ENCODE peak calls at places on chromosomes 7 and 10, in nine cellular contexts. T is cardiac muscle cell, Y is right lobe of liver, K is transverse colon, R is Peyer's patch, X is upper lobe of left lung, P is spleen, Z is colonic mucosa, S is uterus. G is an unnamed sample. For H3K4me1, the result is how much of the 10 kb centered on the place peaks cover.

GRCh38 chr10:61136151-61136550 is 192.2 kb upstream of the RHOBTB1 start:
- DNase-seq in P (no peak), X (no peak), S (no peak), K (no peak), R (no peak), T (no peak), Z (no peak), Y (no peak), G (peak)

GRCh38 chr7:120951826-120952225 is 1.2 kb downstream of the ING3 start:
- DNase-seq in X (no peak), K (no peak), Y (no peak), T (no peak), P (no peak), Z (no peak), S (no peak), R (no peak), G (no peak)

GRCh38 chr10:43902842-43903241 is 254.2 kb upstream of the ZNF32 start:
- DNase-seq in X (no peak), S (no peak), R (no peak), Z (no peak), Y (no peak), P (no peak), K (no peak), T (no peak), G (no peak)

GRCh38 chr10:110827410-110827809 is 44.3 kb upstream of the PDCD4 start:
- DNase-seq in S (no peak), T (no peak), P (no peak), K (no peak), X (no peak), Y (no peak), R (no peak), Z (no peak), G (peak)

GRCh38 chr10:35940067-35940989 is 298.2 kb upstream of the FZD8 start:
- DNase-seq in T (no peak), S (peak), X (no peak), Z (peak), P (no peak), K (peak), R (no peak), Y (no peak), G (no peak)

GRCh38 chr7:44574286-44574872 is 671 bp upstream of the DDX56 start:
- DNase-seq in R (no peak), S (no peak), P (no peak), X (no peak), T (no peak), Z (no peak), Y (no peak), K (no peak), G (peak)

GRCh38 chr10:97714401-97715258 is 1.1 kb downstream of the MARVELD1 start:
- DNase-seq in K (peak), P (peak), X (peak), T (peak), S (peak), Z (peak), Y (peak), R (peak), G (peak)

GRCh38 chr7:127986581-127987461 is 44.4 kb downstream of the LRRC4 start:
- DNase-seq in K (no peak), S (no peak), T (peak), Z (no peak), P (no peak), X (no peak), R (no peak), Y (no peak), G (no peak)

GRCh38 chr10:59622320-59622901 is 87.2 kb downstream of the SLC16A9 start:
- DNase-seq in S (peak), X (peak), Z (peak), Y (no peak), P (no peak), K (peak), T (peak), R (no peak), G (peak)

GRCh38 chr10:6145414-6145978 is 56.7 kb downstream of the RBM17 start:
- DNase-seq in Y (no peak), P (peak), T (peak), R (no peak), Z (peak), X (no peak), S (no peak), K (peak), G (no peak)

GRCh38 chr7:121954803-121955202 is 81.8 kb downstream of the PTPRZ1 start:
- DNase-seq in T (no peak), P (no peak), K (no peak), Y (no peak), X (no peak), Z (no peak), R (no peak), S (no peak), G (peak)

GRCh38 chr7:100983451-100984187 is 14.3 kb downstream of the MUC12 start:
- DNase-seq in Y (no peak), Z (peak), T (no peak), X (no peak), K (peak), S (no peak), P (peak), R (no peak), G (peak)

GRCh38 chr7:158973941-158974785 is 117.8 kb downstream of the DYNC2I1 start:
- DNase-seq in P (peak), S (no peak), Y (no peak), X (no peak), Z (no peak), R (no peak), K (no peak), T (no peak), G (no peak)

GRCh38 chr7:130473289-130473688 is 18.6 kb upstream of the MEST start:
- DNase-seq in R (no peak), K (no peak), T (no peak), S (no peak), P (no peak), Y (no peak), X (no peak), Z (no peak), G (no peak)

GRCh38 chr7:19520392-19520791 is 188.4 kb downstream of the POLR1F start:
- DNase-seq in Z (no peak), Y (no peak), S (no peak), T (no peak), R (no peak), X (no peak), P (no peak), K (no peak), G (no peak)

GRCh38 chr7:19519443-19519977 is 189.3 kb downstream of the POLR1F start:
- DNase-seq in Y (no peak), S (no peak), T (peak), X (no peak), R (no peak), Z (no peak), K (no peak), P (no peak), G (peak)

GRCh38 chr7:19526639-19527038 is 182.2 kb downstream of the POLR1F start:
- DNase-seq in R (no peak), Z (no peak), S (no peak), K (no peak), X (no peak), P (no peak), T (no peak), Y (no peak), G (no peak)

DNA sequence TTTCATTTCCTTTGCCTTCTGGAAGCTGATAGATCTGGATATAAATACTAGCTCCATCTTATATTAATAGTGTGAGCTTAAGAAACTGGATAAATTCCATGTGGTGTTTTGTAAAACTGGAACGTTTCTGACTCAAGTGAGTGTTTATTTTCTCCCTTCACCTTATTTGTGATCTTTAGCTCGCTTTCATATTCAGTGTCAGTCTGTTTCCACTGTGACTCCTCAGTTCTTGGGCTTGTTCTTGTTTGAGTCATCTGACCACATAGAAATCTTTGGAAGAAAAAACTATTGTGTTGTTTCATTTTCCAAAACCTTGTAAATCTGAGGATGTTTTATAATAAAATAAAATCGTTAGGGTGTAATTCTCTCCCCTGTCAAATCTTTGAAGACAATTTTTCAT is 186.4 kb downstream of the POLR1F start:
- DNase-seq in P (no peak), T (no peak), X (no peak), Z (no peak), K (no peak), S (no peak), R (no peak), Y (no peak), G (peak)
- H3K27ac ChIP-seq in P (no peak), T (no peak), X (no peak), Z (no peak), K (no peak), S (peak), R (no peak), Y (no peak), G (no peak)

GRCh38 chr7:107879400-107880035 is 11.5 kb upstream of the DLD start:
- DNase-seq in Z (peak), P (no peak), R (no peak), K (peak), S (no peak), Y (no peak), T (peak), X (no peak), G (peak)
- TF ChIP-seq CTCF in Z (peak), P (peak), R (peak), K (peak), S (peak), Y (peak), T (peak), X (peak), G (peak)

GRCh38 chr10:79137826-79138225 is 69.1 kb downstream of the ZMIZ1 start:
- DNase-seq in P (peak), X (peak), Z (no peak), K (peak), Y (no peak), R (peak), S (no peak), T (no peak), G (no peak)

GRCh38 chr10:79139124-79139835 is 70.5 kb downstream of the ZMIZ1 start:
- DNase-seq in X (peak), Y (no peak), P (no peak), T (peak), R (no peak), Z (no peak), K (peak), S (peak), G (no peak)

GRCh38 chr10:79137404-79137803 is 68.6 kb downstream of the ZMIZ1 start:
- DNase-seq in R (no peak), Z (no peak), T (no peak), P (no peak), K (no peak), X (no peak), Y (no peak), S (no peak), G (no peak)

GRCh38 chr10:79140083-79140793 is 71.5 kb downstream of the ZMIZ1 start:
- DNase-seq in S (no peak), P (no peak), Z (no peak), K (no peak), Y (no peak), X (no peak), T (no peak), R (no peak), G (no peak)

GRCh38 chr10:79138449-79139123 is 69.8 kb downstream of the ZMIZ1 start:
- DNase-seq in R (no peak), S (no peak), Y (no peak), P (no peak), X (no peak), Z (no peak), T (no peak), K (no peak), G (no peak)
- H3K4me1 ChIP-seq in R (under half), S (under half), Y (under half), P (half or more), X (half or more), Z (under half), T (half or more), K (under half), G (under half)

GRCh38 chr10:22615819-22616499 is 98.4 kb downstream of the PIP4K2A start:
- DNase-seq in K (peak), Y (peak), T (no peak), Z (peak), S (no peak), R (peak), X (peak), P (peak), G (no peak)

GRCh38 chr10:22620140-22620857 is 94.1 kb downstream of the PIP4K2A start:
- DNase-seq in P (no peak), T (no peak), K (peak), X (peak), Z (peak), Y (no peak), R (no peak), S (peak), G (peak)

GRCh38 chr10:22617516-22617915 is 96.9 kb downstream of the PIP4K2A start:
- DNase-seq in T (no peak), Z (no peak), S (no peak), K (no peak), Y (no peak), R (no peak), X (no peak), P (no peak), G (no peak)

GRCh38 chr10:22619111-22619510 is 95.3 kb downstream of the PIP4K2A start:
- DNase-seq in Z (no peak), S (no peak), R (no peak), T (no peak), P (no peak), Y (no peak), X (no peak), K (no peak), G (no peak)

DNA sequence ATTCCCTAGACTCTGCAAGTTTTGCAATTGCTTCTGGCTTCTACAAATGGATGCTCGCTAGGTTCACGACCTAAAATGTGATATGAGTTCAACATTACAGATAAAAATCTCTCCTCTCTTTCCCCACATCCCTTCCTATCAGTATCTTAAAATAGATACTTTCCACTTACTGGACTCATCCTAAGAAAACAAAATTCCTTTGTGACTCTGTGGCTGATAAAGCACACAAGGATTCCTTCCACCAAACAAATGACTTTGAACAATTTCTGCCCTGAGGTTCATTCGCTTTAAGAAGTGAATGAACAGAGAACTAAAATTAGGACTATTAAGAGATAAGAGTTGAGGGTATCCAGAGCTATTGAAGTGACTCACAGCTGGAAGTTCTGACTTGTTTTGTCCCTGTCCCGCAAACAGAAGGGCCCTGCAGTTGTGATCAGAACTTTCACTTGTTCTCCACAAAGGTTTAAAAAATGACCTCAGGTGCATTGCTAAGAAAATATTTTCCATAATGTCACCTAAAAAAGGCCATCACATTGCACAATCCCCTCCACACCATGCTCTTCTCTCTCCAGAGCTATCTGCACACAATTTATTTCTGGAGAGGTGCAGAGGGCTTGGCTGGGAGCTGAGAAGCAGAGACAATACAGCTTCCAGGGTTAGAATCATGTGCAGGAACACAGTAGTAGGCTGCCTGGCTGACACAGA is 96.1 kb downstream of the PIP4K2A start:
- DNase-seq in R (no peak), Z (no peak), K (no peak), X (no peak), P (no peak), T (peak), Y (no peak), S (no peak), G (no peak)
- H3K27ac ChIP-seq in R (no peak), Z (no peak), K (no peak), X (no peak), P (peak), T (peak), Y (no peak), S (peak), G (no peak)

GRCh38 chr7:92621641-92622429 is 31.6 kb upstream of the FAM133B start:
- DNase-seq in Z (no peak), T (no peak), X (no peak), S (no peak), R (no peak), Y (no peak), P (no peak), K (no peak), G (peak)
- TF ChIP-seq CTCF in Z (no peak), T (no peak), X (no peak), S (no peak), R (no peak), Y (no peak), P (no peak), K (no peak), G (no peak)

GRCh38 chr10:116069856-116070255 is 203.2 kb downstream of the GFRA1 start:
- DNase-seq in P (no peak), Z (no peak), Y (no peak), X (no peak), T (no peak), R (no peak), S (peak), K (no peak), G (no peak)
- H3K4me1 ChIP-seq in P (under half), Z (under half), Y (under half), X (under half), T (under half), R (under half), S (under half), K (under half), G (under half)

G was measured in foreskin keratinocyte.